ENCODE peak calls at places on chromosomes 16 and 17, in five cellular contexts. S, O, F, E and M are unnamed samples.

GRCh38 chr17:80773243-80773991 is 218.2 kb upstream of the CHMP6 start:
- DNase-seq in S (no peak), O (peak; percentile 80), F (no peak), E (peak; percentile 57), M (peak; percentile 33)

GRCh38 chr17:80252871-80253270 is 7.8 kb upstream of the RNF213 start:
- DNase-seq in S (peak; percentile 83), O (no peak), F (no peak), E (peak; percentile 70), M (peak; percentile 19)

GRCh38 chr17:32697728-32698625 is 178.9 kb downstream of the MYO1D start:
- DNase-seq in S (peak; percentile 59), O (no peak), F (no peak), E (no peak), M (no peak)

GRCh38 chr16:69108069-69108904 is 2.8 kb downstream of the HAS3 start:
- DNase-seq in S (peak; percentile 27), O (no peak), F (no peak), E (peak; percentile 57), M (no peak)

GRCh38 chr17:1999557-2000251 is 25.4 kb downstream of the RTN4RL1 start:
- DNase-seq in S (peak; percentile 19), O (peak; percentile 19), F (peak; percentile 27), E (peak; percentile 79), M (peak; percentile 34)

GRCh38 chr17:41849251-41849990 is 11.8 kb downstream of the KLHL10 start:
- DNase-seq in S (no peak), O (no peak), F (no peak), E (no peak), M (no peak)

GRCh38 chr17:29124135-29124930 is 55.9 kb downstream of the MYO18A start:
- DNase-seq in S (peak; percentile 72), O (peak; percentile 82), F (peak; percentile 61), E (peak; percentile 72), M (peak; percentile 84)

GRCh38 chr16:678858-679807 is 1.1 kb upstream of the STUB1 start:
- DNase-seq in S (peak; percentile 12), O (peak; percentile 30), F (peak; percentile 49), E (peak; percentile 86), M (peak; percentile 45)

GRCh38 chr16:88750854-88751253 is 34.2 kb downstream of the PIEZO1 start:
- DNase-seq in S (no peak), O (no peak), F (no peak), E (no peak), M (no peak)

GRCh38 chr17:74437702-74438101 is 5.8 kb downstream of the GPRC5C start:
- DNase-seq in S (no peak), O (no peak), F (no peak), E (no peak), M (no peak)

GRCh38 chr16:84643180-84643583 is 5.1 kb upstream of the KLHL36 start:
- DNase-seq in S (peak; percentile 77), O (peak; percentile 93), F (no peak), E (no peak), M (peak; percentile 90)

GRCh38 chr17:19703106-19703775 is 13.1 kb downstream of the SLC47A2 start:
- DNase-seq in S (no peak), O (no peak), F (no peak), E (no peak), M (no peak)

GRCh38 chr17:12790806-12791148 is 1.5 kb downstream of the ARHGAP44 start:
- DNase-seq in S (no peak), O (no peak), F (no peak), E (no peak), M (no peak)

GRCh38 chr16:89020925-89021595 is 44.1 kb upstream of the CBFA2T3 start:
- DNase-seq in S (no peak), O (no peak), F (no peak), E (no peak), M (no peak)

GRCh38 chr17:42312285-42313130 is 24.2 kb downstream of the STAT5A start:
- DNase-seq in S (no peak), O (peak; percentile 81), F (peak; percentile 85), E (peak; percentile 95), M (peak; percentile 70)

GRCh38 chr17:38560503-38561318 is 45.0 kb downstream of the SRCIN1 start:
- DNase-seq in S (no peak), O (peak; percentile 42), F (peak; percentile 32), E (peak; percentile 66), M (peak; percentile 25)

GRCh38 chr17:13334374-13334773 is 267.4 kb downstream of the HS3ST3A1 start:
- DNase-seq in S (no peak), O (no peak), F (no peak), E (no peak), M (no peak)

GRCh38 chr16:1439058-1439698 is 5.2 kb downstream of the CCDC154 start:
- DNase-seq in S (no peak), O (no peak), F (no peak), E (no peak), M (no peak)

DNA sequence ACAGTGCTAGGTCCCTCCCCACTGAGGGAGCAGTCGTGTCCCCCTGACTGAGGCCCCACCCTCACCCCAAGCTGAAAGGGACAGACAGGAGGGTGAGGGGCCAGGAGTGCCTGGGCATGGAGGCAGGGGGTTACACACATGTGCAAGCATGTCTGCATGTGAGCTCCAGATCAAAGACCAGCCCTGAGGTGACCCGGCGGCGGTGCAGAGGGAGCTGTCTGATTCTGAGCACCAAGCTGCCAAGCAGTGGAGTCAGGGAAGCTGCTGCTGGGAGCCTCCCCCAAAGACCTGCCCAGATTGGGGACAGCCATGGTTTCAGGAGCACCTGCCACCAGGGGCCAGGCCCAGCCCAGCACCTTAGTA is 5.5 kb downstream of the DLX3 start:
- DNase-seq in S (no peak), O (no peak), F (no peak), E (peak; percentile 2), M (no peak)
- H3K27me3 ChIP-seq in S (peaks cover 8% of the 10 kb centered on the region), O (peaks cover 97% of the 10 kb centered on the region), F (peaks cover 55% of the 10 kb centered on the region), E (peaks cover 88% of the 10 kb centered on the region), M (peaks cover 56% of the 10 kb centered on the region)

GRCh38 chr17:17151055-17151454 is 55.1 kb downstream of the PLD6 start:
- DNase-seq in S (peak; percentile 97), O (peak; percentile 90), F (peak; percentile 59), E (no peak), M (peak; percentile 90)

GRCh38 chr17:17151541-17151940 is 54.6 kb downstream of the PLD6 start:
- DNase-seq in S (peak; percentile 66), O (peak; percentile 43), F (peak; percentile 11), E (no peak), M (peak; percentile 63)

GRCh38 chr17:17151962-17152361 is 54.2 kb downstream of the PLD6 start:
- DNase-seq in S (peak; percentile 99), O (peak; percentile 96), F (peak; percentile 89), E (no peak), M (peak; percentile 92)

GRCh38 chr17:17149520-17150449 is 56.3 kb downstream of the PLD6 start:
- DNase-seq in S (no peak), O (no peak), F (no peak), E (no peak), M (no peak)

DNA sequence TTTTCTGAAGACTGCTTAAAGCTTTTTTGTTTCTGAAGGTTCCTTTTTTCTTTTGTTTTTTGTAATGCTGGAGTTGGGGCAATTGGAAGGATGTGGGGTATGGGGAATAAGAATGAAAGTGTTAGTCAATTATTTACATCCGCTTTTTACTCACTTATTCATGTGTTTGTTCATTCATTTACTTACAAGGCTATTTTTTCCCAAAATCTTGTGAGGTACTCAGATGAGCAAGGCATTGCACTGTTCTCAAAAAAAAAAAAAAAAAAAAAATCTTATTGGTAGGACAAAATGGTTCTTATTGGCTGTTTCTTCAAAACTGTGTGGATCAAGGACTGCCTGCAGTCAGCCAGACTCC is 55.7 kb downstream of the PLD6 start:
- DNase-seq in S (no peak), O (no peak), F (no peak), E (no peak), M (no peak)
- H3K4me2 ChIP-seq in S (peak overlapping the region; percentile 18), O (peak overlapping the region; percentile 10), F (no peak overlapping the region), E (no peak overlapping the region), M (no peak overlapping the region)

DNA sequence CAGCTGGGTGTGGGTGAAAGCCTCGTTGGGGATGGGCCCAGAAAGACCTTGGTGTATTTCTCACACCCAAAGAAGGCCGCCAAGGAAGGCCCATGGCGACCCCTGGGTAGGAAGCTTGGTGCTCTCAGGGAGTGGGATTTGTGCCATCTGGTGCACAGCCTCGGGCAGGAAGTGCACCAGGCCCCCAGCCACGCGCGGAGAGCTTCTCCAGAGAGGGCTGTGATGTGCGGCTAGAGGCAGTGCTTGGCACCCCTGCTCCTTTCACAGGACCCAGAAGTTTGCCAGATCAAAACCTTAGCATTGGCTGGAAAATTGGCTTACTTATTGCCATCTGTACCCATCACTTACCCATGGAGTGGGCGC is 144.0 kb downstream of the CLEC16A start:
- DNase-seq in S (no peak), O (no peak), F (no peak), E (no peak), M (no peak)
- TF ChIP-seq CTCF in S (no peak), O (no peak), F (no peak), E (no peak), M (no peak)

GRCh38 chr17:58531661-58532554 is 17.5 kb upstream of the MTMR4 start:
- DNase-seq in S (peak; percentile 56), O (peak; percentile 21), F (peak; percentile 56), E (peak; percentile 90), M (peak; percentile 11)
- H3K27me3 ChIP-seq in S (peaks cover 9% of the 10 kb centered on the region), O (peaks cover 8% of the 10 kb centered on the region), F (peaks cover 5% of the 10 kb centered on the region), E (peaks cover 11% of the 10 kb centered on the region), M (peaks cover 2% of the 10 kb centered on the region)